ENCODE peak calls at places on chromosomes 4 and X, in eight cellular contexts. M is body of pancreas; S is effector memory CD4-positive, alpha-beta T cell; Q is PC-9; X is ascending aorta; F is colonic mucosa; B is endothelial cell of umbilical vein; O is neural progenitor cell. C is an unnamed sample.

GRCh38 chr4:128310266-128310697 is 22.7 kb upstream of the PGRMC2 start:
- DNase-seq in M (peak; percentile 39), S (no peak), Q (no peak), X (no peak), F (peak; percentile 75), B (no peak), O (peak; percentile 47), C (no peak)

GRCh38 chrX:135003876-135004623 is 13.3 kb downstream of the SMIM10 start:
- DNase-seq in M (peak; percentile 90), S (peak; percentile 83), Q (peak; percentile 84), X (peak; percentile 95), F (peak; percentile 90), B (peak; percentile 90), O (peak; percentile 94), C (peak; percentile 87)

GRCh38 chrX:141669689-141670088 is 28.9 kb downstream of the SPANXD start:
- DNase-seq in M (no peak), S (no peak), Q (no peak), X (no peak), F (no peak), B (no peak), O (no peak), C (no peak)

GRCh38 chrX:142089193-142089592 is 115.9 kb downstream of the MAGEC2 start:
- DNase-seq in M (no peak), S (no peak), Q (no peak), X (no peak), F (no peak), B (peak; percentile 1), O (no peak), C (no peak)

GRCh38 chrX:151870603-151871002 is 42.1 kb upstream of the MAGEA4 start:
- DNase-seq in M (no peak), S (no peak), Q (peak; percentile 90), X (no peak), F (no peak), B (peak; percentile 90), O (no peak), C (no peak)

GRCh38 chr4:113603926-113604325 is 157.6 kb downstream of the CAMK2D start:
- DNase-seq in M (no peak), S (no peak), Q (no peak), X (no peak), F (no peak), B (peak; percentile 11), O (no peak), C (no peak)

GRCh38 chrX:46380148-46380752 is 165.0 kb downstream of the ZNF674 start:
- DNase-seq in M (no peak), S (no peak), Q (no peak), X (no peak), F (no peak), B (peak; percentile 37), O (no peak), C (no peak)

GRCh38 chrX:53047228-53047627 is 1.4 kb upstream of the GPR173 start:
- DNase-seq in M (no peak), S (no peak), Q (no peak), X (no peak), F (no peak), B (peak; percentile 15), O (no peak), C (no peak)

GRCh38 chrX:153457827-153458466 is 12.1 kb upstream of the TREX2 start:
- DNase-seq in M (no peak), S (no peak), Q (no peak), X (no peak), F (no peak), B (no peak), O (no peak), C (no peak)

GRCh38 chrX:19121898-19122640 is at the start of gene ADGRG2:
- DNase-seq in M (peak; percentile 35), S (no peak), Q (no peak), X (peak; percentile 70), F (peak; percentile 33), B (peak; percentile 1), O (peak; percentile 68), C (no peak)

GRCh38 chrX:149871940-149872339 is 9.0 kb upstream of the MAGEA8 start:
- DNase-seq in M (peak; percentile 17), S (peak; percentile 19), Q (peak; percentile 34), X (no peak), F (peak; percentile 27), B (peak; percentile 1), O (peak; percentile 39), C (peak; percentile 31)

GRCh38 chrX:133335027-133335426 is 80.3 kb downstream of the GPC4 start:
- DNase-seq in M (peak; percentile 23), S (no peak), Q (no peak), X (no peak), F (peak; percentile 39), B (no peak), O (peak; percentile 52), C (no peak)

GRCh38 chr4:68476191-68476590 is 28.9 kb downstream of the TMPRSS11E start:
- DNase-seq in M (no peak), S (no peak), Q (no peak), X (no peak), F (no peak), B (no peak), O (no peak), C (no peak)

GRCh38 chr4:102529977-102530376 is 28.8 kb downstream of the NFKB1 start:
- DNase-seq in M (no peak), S (no peak), Q (no peak), X (no peak), F (no peak), B (no peak), O (no peak), C (no peak)

GRCh38 chr4:73676881-73677323 is 56.7 kb upstream of the RASSF6 start:
- DNase-seq in M (no peak), S (no peak), Q (peak; percentile 95), X (no peak), F (no peak), B (peak; percentile 65), O (no peak), C (no peak)

GRCh38 chr4:8556341-8557150 is 23.6 kb upstream of the GPR78 start:
- DNase-seq in M (no peak), S (no peak), Q (peak; percentile 75), X (no peak), F (no peak), B (no peak), O (no peak), C (no peak)

DNA sequence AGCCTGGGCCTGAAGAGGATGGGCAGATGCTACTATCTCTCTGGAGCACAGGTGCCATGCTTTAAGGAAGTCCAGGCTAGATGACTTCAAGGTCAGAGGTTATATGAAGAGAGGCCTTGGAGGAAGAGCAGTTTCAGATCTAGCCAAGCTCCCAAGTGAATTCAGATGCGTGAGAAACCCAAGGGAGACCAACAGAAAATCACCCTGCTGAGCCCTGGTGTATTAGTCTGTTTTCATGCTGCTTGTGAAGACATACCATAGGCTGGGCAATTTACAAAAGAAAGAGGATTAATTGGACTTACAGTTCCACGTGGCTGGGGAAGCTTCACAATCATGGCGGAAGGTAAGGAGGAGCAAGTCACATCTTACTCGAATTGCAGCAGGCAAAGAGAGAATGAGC is 47.8 kb upstream of the LGI2 start:
- DNase-seq in M (no peak), S (no peak), Q (no peak), X (no peak), F (no peak), B (no peak), O (no peak), C (no peak)
- H3K4me1 ChIP-seq in M (peaks cover 25% of the 10 kb centered on the region), S (no peaks in the 10 kb centered on the region), Q (no peaks in the 10 kb centered on the region), X (no peaks in the 10 kb centered on the region), F (peaks cover 5% of the 10 kb centered on the region), B (no peaks in the 10 kb centered on the region), O (peaks cover 5% of the 10 kb centered on the region), C (no peaks in the 10 kb centered on the region)

DNA sequence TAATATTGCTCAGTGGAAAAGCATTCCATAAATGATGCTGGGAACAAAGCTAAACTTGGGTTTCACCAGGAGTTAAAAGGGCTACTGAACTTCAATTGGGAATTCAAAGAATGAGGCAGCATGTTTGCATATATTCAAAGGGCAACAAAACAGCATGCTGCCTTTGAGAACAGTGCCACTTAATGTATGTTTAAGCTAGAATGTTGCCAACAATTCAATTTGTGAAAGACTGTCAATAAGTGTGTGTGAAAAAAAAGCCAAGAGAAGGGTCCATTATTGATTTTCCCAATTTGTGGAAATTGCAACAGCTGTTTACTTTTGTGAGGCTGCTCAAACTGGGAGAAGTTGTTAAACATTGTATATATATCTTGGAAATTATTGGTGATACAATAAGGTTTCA is 701.9 kb upstream of the ACTRT1 start:
- DNase-seq in M (no peak), S (no peak), Q (no peak), X (no peak), F (no peak), B (no peak), O (no peak), C (no peak)
- H3K4me3 ChIP-seq in M (no peak overlapping the region), S (no peak overlapping the region), Q (no peak overlapping the region), X (no peak overlapping the region), F (no peak overlapping the region), B (no peak overlapping the region), O (no peak overlapping the region), C (no peak overlapping the region)

GRCh38 chrX:111352424-111352823 is 59.6 kb downstream of the DCX start:
- DNase-seq in M (peak; percentile 12), S (no peak), Q (no peak), X (no peak), F (peak; percentile 38), B (no peak), O (no peak), C (no peak)

GRCh38 chrX:111349098-111349497 is 62.9 kb downstream of the DCX start:
- DNase-seq in M (no peak), S (no peak), Q (no peak), X (no peak), F (no peak), B (no peak), O (no peak), C (no peak)

GRCh38 chrX:111349934-111350333 is 62.1 kb downstream of the DCX start:
- DNase-seq in M (no peak), S (no peak), Q (no peak), X (no peak), F (no peak), B (no peak), O (no peak), C (no peak)

GRCh38 chrX:111355523-111356122 is 56.4 kb downstream of the DCX start:
- DNase-seq in M (no peak), S (no peak), Q (no peak), X (no peak), F (no peak), B (no peak), O (no peak), C (no peak)

DNA sequence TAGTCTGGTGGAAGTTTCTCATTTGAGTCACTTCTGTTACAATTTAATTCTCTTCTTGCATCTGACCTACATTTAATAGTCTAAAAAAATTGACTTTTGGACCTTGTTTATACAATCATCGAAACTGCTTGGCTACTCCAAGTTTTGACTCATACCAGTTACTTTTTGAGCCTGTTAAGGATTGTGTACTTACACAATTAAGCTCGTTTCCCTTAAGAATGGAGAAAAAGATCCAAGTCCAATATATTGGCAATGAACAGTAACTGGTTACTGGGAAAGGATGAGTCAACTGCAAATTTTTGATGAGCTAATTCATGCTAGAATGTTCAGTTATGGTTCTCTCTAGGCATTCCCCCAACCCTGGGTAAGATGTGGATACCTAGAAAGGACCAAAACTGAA is 58.2 kb downstream of the DCX start:
- DNase-seq in M (no peak), S (no peak), Q (no peak), X (no peak), F (no peak), B (no peak), O (no peak), C (no peak)
- H3K4me1 ChIP-seq in M (no peaks in the 10 kb centered on the region), S (no peaks in the 10 kb centered on the region), Q (no peaks in the 10 kb centered on the region), X (peaks cover 2% of the 10 kb centered on the region), F (no peaks in the 10 kb centered on the region), B (no peaks in the 10 kb centered on the region), O (peaks cover 23% of the 10 kb centered on the region), C (no peaks in the 10 kb centered on the region)

GRCh38 chr4:65999518-65999871 is 329.2 kb upstream of the EPHA5 start:
- DNase-seq in M (no peak), S (no peak), Q (no peak), X (no peak), F (no peak), B (no peak), O (no peak), C (no peak)

GRCh38 chr4:66000500-66001117 is 330.3 kb upstream of the EPHA5 start:
- DNase-seq in M (no peak), S (no peak), Q (no peak), X (no peak), F (no peak), B (no peak), O (no peak), C (no peak)
- H3K4me3 ChIP-seq in M (no peak overlapping the region), S (no peak overlapping the region), Q (no peak overlapping the region), X (no peak overlapping the region), F (no peak overlapping the region), B (no peak overlapping the region), O (no peak overlapping the region), C (no peak overlapping the region)